ENCODE peak calls at places on chromosomes 6 and 20, in eight cellular contexts. Y, R, P, H, X, O, D and C are unnamed samples.

GRCh38 chr6:7697820-7698623 is 27.9 kb upstream of the BMP6 start:
- DNase-seq in Y (no peak), R (peak; percentile 64), P (peak; percentile 49), H (no peak), X (no peak), O (peak; percentile 37), D (no peak), C (peak; percentile 90)

GRCh38 chr6:137389150-137389664 is 105.0 kb downstream of the OLIG3 start:
- DNase-seq in Y (peak; percentile 85), R (no peak), P (no peak), H (no peak), X (no peak), O (no peak), D (no peak), C (no peak)

GRCh38 chr6:128731249-128732165 is 151.4 kb upstream of the LAMA2 start:
- DNase-seq in Y (no peak), R (peak; percentile 60), P (peak; percentile 38), H (peak; percentile 33), X (peak; percentile 40), O (peak; percentile 37), D (no peak), C (peak; percentile 42)

GRCh38 chr6:90428514-90428913 is 131.9 kb upstream of the BACH2 start:
- DNase-seq in Y (no peak), R (no peak), P (no peak), H (no peak), X (no peak), O (no peak), D (no peak), C (no peak)

GRCh38 chr6:56757585-56757984 is 114.9 kb upstream of the DST start:
- DNase-seq in Y (no peak), R (peak; percentile 54), P (no peak), H (no peak), X (no peak), O (peak; percentile 42), D (no peak), C (peak; percentile 38)

GRCh38 chr6:33271098-33271607 is 523 bp downstream of the VPS52 start:
- DNase-seq in Y (no peak), R (peak; percentile 10), P (no peak), H (no peak), X (no peak), O (no peak), D (no peak), C (no peak)

GRCh38 chr20:49999329-49999728 is 16.5 kb downstream of the SNAI1 start:
- DNase-seq in Y (no peak), R (no peak), P (no peak), H (no peak), X (no peak), O (no peak), D (no peak), C (no peak)

GRCh38 chr20:61310954-61311353 is 58.9 kb downstream of the CDH4 start:
- DNase-seq in Y (no peak), R (no peak), P (no peak), H (no peak), X (no peak), O (no peak), D (no peak), C (no peak)

GRCh38 chr6:154937306-154938244 is 57.5 kb upstream of the TIAM2 start:
- DNase-seq in Y (no peak), R (no peak), P (peak; percentile 27), H (no peak), X (peak; percentile 2), O (no peak), D (no peak), C (no peak)

GRCh38 chr20:36182604-36183154 is 28.1 kb downstream of the EPB41L1 start:
- DNase-seq in Y (no peak), R (no peak), P (no peak), H (no peak), X (no peak), O (no peak), D (no peak), C (no peak)

GRCh38 chr6:34143884-34144580 is 1.9 kb downstream of the GRM4 start:
- DNase-seq in Y (peak; percentile 78), R (no peak), P (no peak), H (peak; percentile 79), X (peak; percentile 32), O (peak; percentile 63), D (no peak), C (no peak)

GRCh38 chr20:61974357-61974665 is 91.4 kb downstream of the TAF4 start:
- DNase-seq in Y (peak; percentile 46), R (no peak), P (no peak), H (no peak), X (no peak), O (no peak), D (no peak), C (no peak)

GRCh38 chr20:757509-757908 is 10.8 kb downstream of the SLC52A3 start:
- DNase-seq in Y (no peak), R (no peak), P (no peak), H (no peak), X (no peak), O (no peak), D (no peak), C (no peak)

GRCh38 chr6:75855047-75855446 is 106.0 kb downstream of the MYO6 start:
- DNase-seq in Y (no peak), R (peak; percentile 62), P (peak; percentile 21), H (peak; percentile 29), X (peak; percentile 8), O (peak; percentile 54), D (no peak), C (peak; percentile 54)

GRCh38 chr20:56347628-56348305 is 11.0 kb upstream of the FAM210B start:
- DNase-seq in Y (no peak), R (no peak), P (no peak), H (no peak), X (no peak), O (no peak), D (no peak), C (no peak)

GRCh38 chr6:40788661-40789111 is 201.5 kb upstream of the LRFN2 start:
- DNase-seq in Y (no peak), R (no peak), P (peak; percentile 24), H (no peak), X (no peak), O (no peak), D (peak; percentile 49), C (no peak)

GRCh38 chr6:152380351-152380767 is 256.8 kb downstream of the SYNE1 start:
- DNase-seq in Y (no peak), R (peak; percentile 65), P (no peak), H (no peak), X (no peak), O (peak; percentile 8), D (no peak), C (peak; percentile 77)

GRCh38 chr20:50788045-50788867 is 6.6 kb upstream of the BCAS4 start:
- DNase-seq in Y (peak; percentile 36), R (peak; percentile 77), P (peak; percentile 57), H (no peak), X (peak; percentile 25), O (peak; percentile 88), D (peak; percentile 41), C (peak; percentile 77)

GRCh38 chr6:119129968-119130484 is 51.6 kb upstream of the FAM184A start:
- DNase-seq in Y (no peak), R (peak; percentile 47), P (peak; percentile 28), H (no peak), X (no peak), O (no peak), D (no peak), C (peak; percentile 63)

GRCh38 chr6:2848851-2849250 is 7.2 kb upstream of the SERPINB1 start:
- DNase-seq in Y (peak; percentile 87), R (no peak), P (no peak), H (no peak), X (no peak), O (no peak), D (no peak), C (no peak)

GRCh38 chr6:122789862-122790739 is 1.0 kb downstream of the SMPDL3A start:
- DNase-seq in Y (no peak), R (peak; percentile 46), P (no peak), H (no peak), X (no peak), O (peak; percentile 33), D (no peak), C (no peak)

GRCh38 chr6:44002591-44003344 is 124.5 kb downstream of the MRPL14 start:
- DNase-seq in Y (peak; percentile 85), R (peak; percentile 64), P (peak; percentile 53), H (peak; percentile 43), X (no peak), O (peak; percentile 86), D (peak; percentile 51), C (peak; percentile 7)

GRCh38 chr6:40325041-40325440 is 262.1 kb downstream of the LRFN2 start:
- DNase-seq in Y (no peak), R (no peak), P (no peak), H (no peak), X (no peak), O (no peak), D (no peak), C (no peak)

GRCh38 chr6:50823130-50823920 is 4.7 kb downstream of the TFAP2B start:
- DNase-seq in Y (no peak), R (no peak), P (no peak), H (no peak), X (no peak), O (no peak), D (no peak), C (no peak)

GRCh38 chr6:170182093-170182780 is 108.6 kb downstream of the DLL1 start:
- DNase-seq in Y (no peak), R (no peak), P (no peak), H (no peak), X (no peak), O (no peak), D (no peak), C (no peak)